ENCODE peak calls at places on chromosomes 12 and 14, in four cellular contexts. P is suprapubic skin, N is cardiac fibroblast, W is NCI-H1105. G is an unnamed sample.

GRCh38 chr14:90641111-90642010 is 174.9 kb downstream of the TTC7B start:
- DNase-seq in P (no peak), N (no peak), W (no peak), G (peak; percentile 14)

GRCh38 chr12:57341275-57341990 is 89.4 kb downstream of the R3HDM2 start:
- DNase-seq in P (no peak), N (no peak), W (no peak), G (no peak)

GRCh38 chr14:61887628-61888027 is 125.4 kb downstream of the SNAPC1 start:
- DNase-seq in P (no peak), N (no peak), W (no peak), G (no peak)

GRCh38 chr12:81520064-81520945 is 238.8 kb downstream of the PPFIA2 start:
- DNase-seq in P (no peak), N (no peak), W (no peak), G (no peak)

GRCh38 chr14:100895411-100895810 is 8.1 kb downstream of the RTL1 start:
- DNase-seq in P (no peak), N (no peak), W (no peak), G (no peak)

GRCh38 chr12:8987163-8987562 is 2.2 kb upstream of the KLRG1 start:
- DNase-seq in P (no peak), N (no peak), W (no peak), G (no peak)

GRCh38 chr12:48037267-48037915 is 33.1 kb upstream of the COL2A1 start:
- DNase-seq in P (no peak), N (peak; percentile 63), W (no peak), G (peak; percentile 79)

GRCh38 chr12:5317556-5317955 is 114.4 kb upstream of the NTF3 start:
- DNase-seq in P (no peak), N (no peak), W (no peak), G (no peak)

GRCh38 chr12:46414591-46415268 is 42.2 kb upstream of the SLC38A2 start:
- DNase-seq in P (no peak), N (no peak), W (no peak), G (no peak)

GRCh38 chr12:121709478-121709890 is 3.1 kb upstream of the TMEM120B start:
- DNase-seq in P (no peak), N (peak; percentile 32), W (no peak), G (peak; percentile 55)

GRCh38 chr12:132454949-132455418 is 35.0 kb upstream of the FBRSL1 start:
- DNase-seq in P (no peak), N (no peak), W (no peak), G (no peak)

GRCh38 chr12:111393700-111394275 is 11.9 kb upstream of the SH2B3 start:
- DNase-seq in P (no peak), N (no peak), W (no peak), G (no peak)

GRCh38 chr14:91284146-91284790 is 39.8 kb upstream of the GPR68 start:
- DNase-seq in P (no peak), N (peak; percentile 81), W (no peak), G (no peak)

GRCh38 chr12:67460388-67460787 is 188.2 kb upstream of the DYRK2 start:
- DNase-seq in P (no peak), N (no peak), W (no peak), G (peak; percentile 51)

GRCh38 chr14:104561124-104561531 is 18.4 kb upstream of the C14orf180 start:
- DNase-seq in P (no peak), N (no peak), W (no peak), G (no peak)

GRCh38 chr14:22691171-22691570 is 47.0 kb upstream of the OR6J1 start:
- DNase-seq in P (no peak), N (peak; percentile 53), W (no peak), G (no peak)

GRCh38 chr12:110811972-110812371 is 34.8 kb upstream of the CCDC63 start:
- DNase-seq in P (no peak), N (no peak), W (no peak), G (no peak)

GRCh38 chr14:33404054-33404453 is 465.4 kb downstream of the NPAS3 start:
- DNase-seq in P (no peak), N (peak; percentile 90), W (no peak), G (no peak)

GRCh38 chr14:92724516-92725340 is 23.7 kb downstream of the LGMN start:
- DNase-seq in P (no peak), N (peak; percentile 45), W (no peak), G (peak; percentile 80)

GRCh38 chr14:92668266-92668973 is 80.0 kb downstream of the LGMN start:
- DNase-seq in P (no peak), N (no peak), W (no peak), G (no peak)

GRCh38 chr14:99573436-99574098 is 30.4 kb downstream of the CCDC85C start:
- DNase-seq in P (no peak), N (no peak), W (no peak), G (no peak)

GRCh38 chr12:12240671-12241345 is 26.0 kb downstream of the LRP6 start:
- DNase-seq in P (no peak), N (peak; percentile 53), W (no peak), G (no peak)

GRCh38 chr12:106282457-106283097 is 20.0 kb upstream of the TCP11L2 start:
- DNase-seq in P (no peak), N (peak; percentile 71), W (peak; percentile 27), G (peak; percentile 73)

GRCh38 chr14:69808919-69809808 is 12.1 kb upstream of the SLC10A1 start:
- DNase-seq in P (no peak), N (no peak), W (peak; percentile 16), G (peak; percentile 42)

GRCh38 chr12:13036881-13037280 is 7.3 kb upstream of the FAM234B start:
- DNase-seq in P (no peak), N (no peak), W (no peak), G (no peak)

GRCh38 chr12:111185889-111186227 is 183.0 kb downstream of the PHETA1 start:
- DNase-seq in P (no peak), N (no peak), W (no peak), G (no peak)

GRCh38 chr12:570237-570925 is 92.9 kb downstream of the NINJ2 start:
- DNase-seq in P (peak; percentile 84), N (peak; percentile 88), W (no peak), G (peak; percentile 92)

GRCh38 chr14:45249847-45250575 is 3.0 kb downstream of the MIS18BP1 start:
- DNase-seq in P (no peak), N (peak; percentile 88), W (no peak), G (no peak)

GRCh38 chr12:3233813-3234212 is 156.6 kb downstream of the TSPAN9 start:
- DNase-seq in P (no peak), N (no peak), W (no peak), G (no peak)

GRCh38 chr12:121240484-121241202 is 30.7 kb downstream of the P2RX4 start:
- DNase-seq in P (peak; percentile 85), N (peak; percentile 74), W (no peak), G (no peak)

GRCh38 chr12:94706250-94706661 is 55.9 kb upstream of the TMCC3 start:
- DNase-seq in P (no peak), N (no peak), W (no peak), G (no peak)

GRCh38 chr14:32129124-32129523 is 52.0 kb downstream of the ARHGAP5 start:
- DNase-seq in P (no peak), N (peak; percentile 48), W (no peak), G (no peak)

GRCh38 chr14:84409435-84409834 is 1120.5 kb upstream of the FLRT2 start:
- DNase-seq in P (no peak), N (peak; percentile 9), W (no peak), G (no peak)

GRCh38 chr14:97634786-97635185 is 837.6 kb downstream of the VRK1 start:
- DNase-seq in P (no peak), N (no peak), W (no peak), G (no peak)

GRCh38 chr12:75632452-75632851 is 121.0 kb upstream of the KRR1 start:
- DNase-seq in P (no peak), N (peak; percentile 36), W (no peak), G (no peak)

GRCh38 chr14:102892660-102893059 is 29.8 kb upstream of the AMN start:
- DNase-seq in P (no peak), N (no peak), W (no peak), G (no peak)

G was measured in Caco-2.